ENCODE peak calls at places on chromosome 11, in seven cellular contexts. One of them, this sample, is unnamed.

GRCh38 chr11:96314326-96315050 is 28.5 kb downstream of the MAML2 start:
- DNase-seq in CD8-positive, alpha-beta memory T cell: no peak
- DNase-seq in GM18507: no peak
- DNase-seq in left ventricle myocardium superior: peak
- DNase-seq in C1 segment of cervical spinal cord: no peak
- DNase-seq in endothelial cell: no peak
- DNase-seq in AG20443: peak
- DNase-seq in this sample: no peak

GRCh38 chr11:114179234-114179941 is 116.8 kb upstream of the NNMT start:
- DNase-seq in left ventricle myocardium superior: peak
- DNase-seq in GM18507: no peak
- DNase-seq in C1 segment of cervical spinal cord: peak
- DNase-seq in AG20443: no peak
- DNase-seq in CD8-positive, alpha-beta memory T cell: no peak
- DNase-seq in endothelial cell: no peak
- DNase-seq in this sample: peak

GRCh38 chr11:97965849-97966646 is 1054.7 kb upstream of the CNTN5 start:
- DNase-seq in AG20443: peak
- DNase-seq in left ventricle myocardium superior: no peak
- DNase-seq in endothelial cell: no peak
- DNase-seq in CD8-positive, alpha-beta memory T cell: no peak
- DNase-seq in C1 segment of cervical spinal cord: no peak
- DNase-seq in GM18507: no peak
- DNase-seq in this sample: no peak

GRCh38 chr11:12754582-12755250 is 80.5 kb downstream of the TEAD1 start:
- DNase-seq in left ventricle myocardium superior: no peak
- DNase-seq in AG20443: no peak
- DNase-seq in endothelial cell: no peak
- DNase-seq in CD8-positive, alpha-beta memory T cell: no peak
- DNase-seq in GM18507: no peak
- DNase-seq in C1 segment of cervical spinal cord: no peak
- DNase-seq in this sample: no peak

GRCh38 chr11:95352733-95353346 is 121.8 kb upstream of the SESN3 start:
- DNase-seq in AG20443: no peak
- DNase-seq in endothelial cell: no peak
- DNase-seq in left ventricle myocardium superior: no peak
- DNase-seq in C1 segment of cervical spinal cord: no peak
- DNase-seq in GM18507: no peak
- DNase-seq in CD8-positive, alpha-beta memory T cell: no peak
- DNase-seq in this sample: no peak

GRCh38 chr11:71286701-71287643 is 34.6 kb upstream of the SHANK2 start:
- DNase-seq in GM18507: no peak
- DNase-seq in CD8-positive, alpha-beta memory T cell: no peak
- DNase-seq in left ventricle myocardium superior: no peak
- DNase-seq in C1 segment of cervical spinal cord: peak
- DNase-seq in endothelial cell: no peak
- DNase-seq in AG20443: peak
- DNase-seq in this sample: no peak

GRCh38 chr11:117703209-117703608 is 93.8 kb downstream of the DSCAML1 start:
- DNase-seq in GM18507: no peak
- DNase-seq in AG20443: no peak
- DNase-seq in CD8-positive, alpha-beta memory T cell: no peak
- DNase-seq in left ventricle myocardium superior: no peak
- DNase-seq in endothelial cell: no peak
- DNase-seq in C1 segment of cervical spinal cord: no peak
- DNase-seq in this sample: no peak

GRCh38 chr11:894575-895201 is 15.9 kb downstream of the CHID1 start:
- DNase-seq in endothelial cell: no peak
- DNase-seq in AG20443: no peak
- DNase-seq in CD8-positive, alpha-beta memory T cell: no peak
- DNase-seq in C1 segment of cervical spinal cord: no peak
- DNase-seq in GM18507: no peak
- DNase-seq in left ventricle myocardium superior: no peak
- DNase-seq in this sample: no peak

GRCh38 chr11:43924112-43924855 is 18.2 kb upstream of the C11orf96 start:
- DNase-seq in AG20443: no peak
- DNase-seq in endothelial cell: no peak
- DNase-seq in GM18507: no peak
- DNase-seq in C1 segment of cervical spinal cord: no peak
- DNase-seq in CD8-positive, alpha-beta memory T cell: no peak
- DNase-seq in left ventricle myocardium superior: no peak
- DNase-seq in this sample: no peak

GRCh38 chr11:3163241-3163981 is 1.7 kb downstream of the OSBPL5 start:
- DNase-seq in AG20443: no peak
- DNase-seq in left ventricle myocardium superior: no peak
- DNase-seq in endothelial cell: no peak
- DNase-seq in C1 segment of cervical spinal cord: no peak
- DNase-seq in GM18507: no peak
- DNase-seq in CD8-positive, alpha-beta memory T cell: peak
- DNase-seq in this sample: no peak

GRCh38 chr11:62004473-62004872 is 37.0 kb upstream of the FTH1 start:
- DNase-seq in GM18507: peak
- DNase-seq in AG20443: peak
- DNase-seq in left ventricle myocardium superior: peak
- DNase-seq in endothelial cell: no peak
- DNase-seq in CD8-positive, alpha-beta memory T cell: no peak
- DNase-seq in C1 segment of cervical spinal cord: no peak
- DNase-seq in this sample: no peak

GRCh38 chr11:11701070-11701469 is 79.3 kb upstream of the GALNT18 start:
- DNase-seq in left ventricle myocardium superior: no peak
- DNase-seq in CD8-positive, alpha-beta memory T cell: no peak
- DNase-seq in GM18507: no peak
- DNase-seq in C1 segment of cervical spinal cord: no peak
- DNase-seq in AG20443: peak
- DNase-seq in endothelial cell: no peak
- DNase-seq in this sample: no peak

GRCh38 chr11:47950396-47950795 is 30.0 kb upstream of the PTPRJ start:
- DNase-seq in C1 segment of cervical spinal cord: no peak
- DNase-seq in GM18507: no peak
- DNase-seq in endothelial cell: no peak
- DNase-seq in CD8-positive, alpha-beta memory T cell: peak
- DNase-seq in left ventricle myocardium superior: no peak
- DNase-seq in AG20443: no peak
- DNase-seq in this sample: no peak

GRCh38 chr11:44066732-44067131 is 662 bp downstream of the ACCS start:
- DNase-seq in left ventricle myocardium superior: no peak
- DNase-seq in C1 segment of cervical spinal cord: no peak
- DNase-seq in endothelial cell: no peak
- DNase-seq in CD8-positive, alpha-beta memory T cell: no peak
- DNase-seq in AG20443: peak
- DNase-seq in GM18507: no peak
- DNase-seq in this sample: no peak

GRCh38 chr11:13008625-13009475 is at the start of gene RASSF10:
- DNase-seq in C1 segment of cervical spinal cord: peak
- DNase-seq in CD8-positive, alpha-beta memory T cell: no peak
- DNase-seq in left ventricle myocardium superior: peak
- DNase-seq in AG20443: peak
- DNase-seq in GM18507: no peak
- DNase-seq in endothelial cell: peak
- DNase-seq in this sample: peak

GRCh38 chr11:109865558-109866186 is 227.5 kb upstream of the ZC3H12C start:
- DNase-seq in left ventricle myocardium superior: no peak
- DNase-seq in AG20443: peak
- DNase-seq in GM18507: no peak
- DNase-seq in C1 segment of cervical spinal cord: no peak
- DNase-seq in endothelial cell: no peak
- DNase-seq in CD8-positive, alpha-beta memory T cell: no peak
- DNase-seq in this sample: no peak

GRCh38 chr11:23974046-23974445 is 522.8 kb upstream of the LUZP2 start:
- DNase-seq in C1 segment of cervical spinal cord: no peak
- DNase-seq in AG20443: no peak
- DNase-seq in endothelial cell: no peak
- DNase-seq in CD8-positive, alpha-beta memory T cell: no peak
- DNase-seq in left ventricle myocardium superior: no peak
- DNase-seq in GM18507: no peak
- DNase-seq in this sample: no peak

GRCh38 chr11:117392001-117392690 is 64.5 kb downstream of the CEP164 start:
- DNase-seq in endothelial cell: no peak
- DNase-seq in GM18507: no peak
- DNase-seq in CD8-positive, alpha-beta memory T cell: no peak
- DNase-seq in C1 segment of cervical spinal cord: no peak
- DNase-seq in left ventricle myocardium superior: no peak
- DNase-seq in AG20443: no peak
- DNase-seq in this sample: no peak

GRCh38 chr11:28342704-28343103 is 234.5 kb downstream of the METTL15 start:
- DNase-seq in CD8-positive, alpha-beta memory T cell: no peak
- DNase-seq in endothelial cell: no peak
- DNase-seq in C1 segment of cervical spinal cord: no peak
- DNase-seq in GM18507: no peak
- DNase-seq in AG20443: no peak
- DNase-seq in left ventricle myocardium superior: no peak
- DNase-seq in this sample: no peak

GRCh38 chr11:119709638-119710346 is 19.2 kb downstream of the NECTIN1 start:
- DNase-seq in endothelial cell: no peak
- DNase-seq in AG20443: peak
- DNase-seq in CD8-positive, alpha-beta memory T cell: no peak
- DNase-seq in C1 segment of cervical spinal cord: no peak
- DNase-seq in left ventricle myocardium superior: peak
- DNase-seq in GM18507: no peak
- DNase-seq in this sample: peak

GRCh38 chr11:82828472-82828871 is 71.8 kb downstream of the PRCP start:
- DNase-seq in C1 segment of cervical spinal cord: no peak
- DNase-seq in left ventricle myocardium superior: no peak
- DNase-seq in GM18507: no peak
- DNase-seq in AG20443: no peak
- DNase-seq in endothelial cell: no peak
- DNase-seq in CD8-positive, alpha-beta memory T cell: no peak
- DNase-seq in this sample: no peak

GRCh38 chr11:2076441-2076840 is 62.7 kb downstream of the IGF2 start:
- DNase-seq in CD8-positive, alpha-beta memory T cell: peak
- DNase-seq in endothelial cell: no peak
- DNase-seq in AG20443: peak
- DNase-seq in left ventricle myocardium superior: no peak
- DNase-seq in GM18507: no peak
- DNase-seq in C1 segment of cervical spinal cord: no peak
- DNase-seq in this sample: no peak

This sample was measured in heart left ventricle.